ENCODE peak calls at places on chromosomes 2 and 18, in ten cellular contexts. Q, R, S, Z, D, W, E, L, Y and B are unnamed samples. For H3K36me3, the result is how much of the 10 kb centered on the place peaks cover.

GRCh38 chr2:17790539-17790938 is 25.7 kb upstream of the MSGN1 start:
- DNase-seq in Q (no peak), R (no peak), S (no peak), Z (no peak), D (no peak), W (no peak), E (no peak), L (no peak), Y (no peak), B (no peak)

GRCh38 chr2:30710461-30710860 is 96.8 kb downstream of the CAPN13 start:
- DNase-seq in Q (no peak), R (no peak), S (no peak), Z (no peak), D (no peak), W (no peak), E (no peak), L (no peak), Y (no peak), B (no peak)

GRCh38 chr2:211333377-211333776 is 777.0 kb downstream of the CPS1 start:
- DNase-seq in Q (no peak), R (no peak), S (no peak), Z (no peak), D (no peak), W (no peak), E (no peak), L (no peak), Y (no peak), B (no peak)

GRCh38 chr18:62242955-62243354 is 55.9 kb downstream of the RELCH start:
- DNase-seq in Q (no peak), R (no peak), S (no peak), Z (no peak), D (no peak), W (no peak), E (no peak), L (no peak), Y (no peak), B (peak)

GRCh38 chr2:204535356-204535755 is 9.9 kb upstream of the PARD3B start:
- DNase-seq in Q (no peak), R (no peak), S (no peak), Z (no peak), D (no peak), W (no peak), E (no peak), L (no peak), Y (no peak), B (no peak)

GRCh38 chr2:163717474-163717873 is 18.3 kb downstream of the FIGN start:
- DNase-seq in Q (no peak), R (no peak), S (no peak), Z (no peak), D (no peak), W (no peak), E (no peak), L (no peak), Y (no peak), B (peak)

GRCh38 chr2:72914226-72915075 is 2.9 kb upstream of the EMX1 start:
- DNase-seq in Q (no peak), R (no peak), S (no peak), Z (no peak), D (no peak), W (no peak), E (no peak), L (no peak), Y (no peak), B (no peak)

GRCh38 chr18:74498712-74499629 is 2.8 kb downstream of the CNDP2 start:
- DNase-seq in Q (peak), R (peak), S (no peak), Z (no peak), D (peak), W (peak), E (peak), L (peak), Y (no peak), B (peak)

GRCh38 chr2:235595420-235596010 is 101.7 kb downstream of the AGAP1 start:
- DNase-seq in Q (peak), R (peak), S (no peak), Z (peak), D (peak), W (no peak), E (peak), L (peak), Y (no peak), B (peak)

GRCh38 chr2:70116936-70117554 is 29.8 kb downstream of the PCBP1 start:
- DNase-seq in Q (no peak), R (no peak), S (no peak), Z (no peak), D (no peak), W (no peak), E (no peak), L (no peak), Y (no peak), B (no peak)

GRCh38 chr2:98787700-98788099 is 56.8 kb upstream of the MGAT4A start:
- DNase-seq in Q (no peak), R (no peak), S (no peak), Z (no peak), D (no peak), W (no peak), E (no peak), L (no peak), Y (no peak), B (no peak)

GRCh38 chr2:12538300-12538699 is 178.4 kb upstream of the TRIB2 start:
- DNase-seq in Q (no peak), R (no peak), S (no peak), Z (no peak), D (no peak), W (no peak), E (peak), L (peak), Y (no peak), B (no peak)

GRCh38 chr2:164314148-164314547 is 307.1 kb downstream of the GRB14 start:
- DNase-seq in Q (no peak), R (peak), S (no peak), Z (no peak), D (no peak), W (no peak), E (peak), L (peak), Y (no peak), B (peak)

GRCh38 chr2:71526131-71526530 is 72.8 kb downstream of the DYSF start:
- DNase-seq in Q (no peak), R (no peak), S (no peak), Z (no peak), D (no peak), W (no peak), E (no peak), L (no peak), Y (no peak), B (no peak)

GRCh38 chr2:8277921-8278571 is 403.8 kb upstream of the ID2 start:
- DNase-seq in Q (no peak), R (no peak), S (no peak), Z (no peak), D (no peak), W (no peak), E (no peak), L (no peak), Y (no peak), B (no peak)

GRCh38 chr2:140178224-140178623 is 1398.0 kb upstream of the NXPH2 start:
- DNase-seq in Q (no peak), R (no peak), S (no peak), Z (no peak), D (no peak), W (no peak), E (no peak), L (no peak), Y (no peak), B (no peak)

GRCh38 chr2:112150447-112150846 is 12.3 kb downstream of the FBLN7 start:
- DNase-seq in Q (peak), R (no peak), S (no peak), Z (no peak), D (peak), W (no peak), E (peak), L (peak), Y (no peak), B (peak)

GRCh38 chr2:143533846-143534245 is 404.6 kb downstream of the ARHGAP15 start:
- DNase-seq in Q (no peak), R (no peak), S (no peak), Z (no peak), D (no peak), W (no peak), E (no peak), L (no peak), Y (no peak), B (no peak)
- TF ChIP-seq CTCF in Q (no peak), R (no peak), S (no peak), Z (no peak), D (no peak), W (no peak), E (no peak), L (no peak), Y (no peak), B (no peak)

DNA sequence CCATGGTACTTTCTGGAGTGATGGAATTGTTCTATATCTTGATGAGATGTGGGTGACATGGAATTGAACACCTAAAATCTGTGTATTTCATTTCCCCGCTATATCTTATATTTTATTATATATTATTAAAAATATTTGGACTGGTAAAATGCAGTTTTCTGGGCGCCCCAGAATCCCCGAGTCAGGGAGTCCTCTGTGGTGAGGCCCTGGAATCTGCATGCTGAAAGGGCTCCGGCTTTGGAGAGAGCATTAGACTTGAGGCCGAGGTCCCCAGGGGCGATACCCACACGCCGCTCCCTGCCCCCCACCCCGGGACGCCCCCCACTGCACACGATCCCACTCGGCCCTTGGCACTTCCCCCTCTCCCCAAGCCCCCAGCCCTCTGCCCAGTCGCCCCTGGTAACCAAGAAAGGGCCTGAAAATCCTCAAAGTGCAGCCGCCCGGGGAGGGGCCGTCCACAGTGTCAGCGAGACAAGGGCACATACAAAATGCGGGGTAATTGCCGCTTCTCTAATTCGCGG is 126.0 kb downstream of the ZFP36L2 start:
- DNase-seq in Q (no peak), R (no peak), S (no peak), Z (no peak), D (no peak), W (no peak), E (no peak), L (no peak), Y (no peak), B (no peak)
- H3K4me3 ChIP-seq in Q (no peak), R (peak), S (no peak), Z (peak), D (peak), W (peak), E (peak), L (peak), Y (peak), B (peak)

GRCh38 chr2:241350878-241351639 is 5.0 kb upstream of the FARP2 start:
- DNase-seq in Q (no peak), R (no peak), S (no peak), Z (no peak), D (no peak), W (no peak), E (no peak), L (no peak), Y (no peak), B (no peak)
- H3K36me3 ChIP-seq in Q (under half), R (half or more), S (half or more), Z (under half), D (under half), W (half or more), E (under half), L (half or more), Y (half or more), B (under half)

GRCh38 chr2:226799211-226799975 is at the start of gene IRS1:
- DNase-seq in Q (peak), R (peak), S (peak), Z (peak), D (peak), W (peak), E (peak), L (peak), Y (peak), B (peak)

GRCh38 chr2:226799976-226800940 is 638 bp upstream of the IRS1 start:
- DNase-seq in Q (peak), R (no peak), S (peak), Z (peak), D (peak), W (peak), E (peak), L (no peak), Y (peak), B (peak)

GRCh38 chr2:226797289-226797988 is 2.2 kb downstream of the IRS1 start:
- DNase-seq in Q (peak), R (peak), S (peak), Z (peak), D (peak), W (peak), E (no peak), L (no peak), Y (peak), B (no peak)

GRCh38 chr2:226797989-226798421 is 1.6 kb downstream of the IRS1 start:
- DNase-seq in Q (peak), R (no peak), S (peak), Z (no peak), D (peak), W (peak), E (no peak), L (no peak), Y (no peak), B (no peak)

DNA sequence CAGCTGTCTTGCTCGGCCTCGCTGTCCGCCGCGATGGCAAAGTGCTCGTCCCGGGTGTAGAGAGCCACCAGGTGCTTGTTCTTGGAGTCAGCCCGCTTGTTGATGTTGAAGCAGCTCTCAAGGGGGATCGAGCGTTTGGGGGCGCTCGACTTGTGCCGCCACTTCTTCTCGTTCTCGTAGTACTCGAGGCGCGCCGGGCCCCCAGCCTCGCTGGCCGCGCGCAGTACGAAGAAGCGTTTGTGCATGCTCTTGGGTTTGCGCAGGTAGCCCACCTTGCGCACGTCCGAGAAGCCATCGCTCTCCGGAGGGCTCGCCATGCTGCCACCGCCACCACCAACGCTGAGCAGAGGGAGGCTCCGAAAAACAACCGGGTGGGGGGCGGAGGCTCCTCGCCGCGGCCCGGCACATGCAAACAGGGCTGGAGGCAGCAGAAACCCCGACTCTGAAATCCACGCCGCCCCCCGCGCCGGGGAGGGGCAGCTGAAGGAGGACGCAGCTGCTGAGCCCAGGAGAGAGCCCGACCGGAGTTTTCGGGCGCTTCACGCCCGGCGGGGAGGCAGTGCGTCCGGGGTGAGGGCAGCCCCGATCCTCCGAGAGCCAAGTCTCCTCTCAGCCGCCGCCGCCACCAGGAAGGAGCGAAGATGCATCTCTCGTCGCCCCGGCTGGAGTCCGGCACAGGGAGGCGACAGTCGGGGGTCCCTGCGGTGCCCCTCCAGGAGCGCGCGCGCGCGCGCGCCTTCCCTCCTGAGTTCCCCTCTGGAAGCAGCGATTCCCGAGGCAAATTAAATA is 1.0 kb downstream of the IRS1 start:
- DNase-seq in Q (peak), R (peak), S (peak), Z (peak), D (peak), W (peak), E (peak), L (peak), Y (peak), B (no peak)
- TF ChIP-seq CTCF in Q (peak), R (no peak), S (peak), Z (no peak), D (no peak), W (no peak), E (peak), L (no peak), Y (no peak), B (peak)

GRCh38 chr18:72542993-72543361 is 1.2 kb downstream of the CBLN2 start:
- DNase-seq in Q (no peak), R (no peak), S (no peak), Z (no peak), D (no peak), W (no peak), E (no peak), L (no peak), Y (peak), B (no peak)
- H3K4me3 ChIP-seq in Q (no peak), R (no peak), S (no peak), Z (no peak), D (no peak), W (peak), E (no peak), L (no peak), Y (no peak), B (no peak)

GRCh38 chr18:58291131-58291530 is 247.1 kb downstream of the NEDD4L start:
- DNase-seq in Q (no peak), R (no peak), S (no peak), Z (no peak), D (no peak), W (no peak), E (peak), L (no peak), Y (no peak), B (no peak)

GRCh38 chr18:58287626-58288289 is 243.7 kb downstream of the NEDD4L start:
- DNase-seq in Q (no peak), R (peak), S (no peak), Z (no peak), D (peak), W (no peak), E (peak), L (no peak), Y (no peak), B (no peak)

GRCh38 chr18:58288922-58289797 is 245.1 kb downstream of the NEDD4L start:
- DNase-seq in Q (no peak), R (peak), S (no peak), Z (no peak), D (no peak), W (no peak), E (peak), L (peak), Y (no peak), B (peak)

GRCh38 chr18:58292675-58293074 is 248.6 kb downstream of the NEDD4L start:
- DNase-seq in Q (no peak), R (no peak), S (no peak), Z (no peak), D (no peak), W (no peak), E (no peak), L (no peak), Y (no peak), B (no peak)

GRCh38 chr18:58290059-58290747 is 246.2 kb downstream of the NEDD4L start:
- DNase-seq in Q (no peak), R (no peak), S (no peak), Z (no peak), D (no peak), W (no peak), E (peak), L (peak), Y (no peak), B (peak)
- H3K36me3 ChIP-seq in Q (under half), R (under half), S (under half), Z (under half), D (under half), W (under half), E (under half), L (under half), Y (under half), B (under half)

GRCh38 chr2:172792711-172793110 is 57.1 kb downstream of the RAPGEF4 start:
- DNase-seq in Q (no peak), R (no peak), S (no peak), Z (no peak), D (no peak), W (no peak), E (peak), L (peak), Y (no peak), B (no peak)
- TF ChIP-seq CTCF in Q (no peak), R (no peak), S (no peak), Z (no peak), D (no peak), W (no peak), E (no peak), L (no peak), Y (no peak), B (no peak)

DNA sequence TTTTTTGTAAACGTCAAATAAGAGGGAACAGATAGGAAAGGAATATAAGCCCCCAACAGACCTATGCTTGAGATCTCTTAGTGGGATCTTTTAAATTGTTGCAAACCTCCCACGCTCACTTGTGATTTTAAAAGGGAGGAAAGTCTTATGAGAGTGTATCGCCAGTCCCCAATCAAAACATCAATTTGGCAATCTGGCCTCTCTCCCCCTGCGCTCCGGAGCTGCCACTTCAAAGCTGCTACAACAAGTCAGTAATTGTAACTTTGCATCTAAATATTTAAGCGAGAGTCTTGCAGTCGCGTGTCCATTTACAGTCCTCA is 8.5 kb downstream of the PAX3 start:
- DNase-seq in Q (no peak), R (no peak), S (no peak), Z (no peak), D (no peak), W (no peak), E (no peak), L (no peak), Y (no peak), B (no peak)
- H3K4me3 ChIP-seq in Q (no peak), R (no peak), S (no peak), Z (no peak), D (no peak), W (no peak), E (no peak), L (peak), Y (no peak), B (no peak)

GRCh38 chr2:230765611-230766300 is 53.1 kb downstream of the CAB39 start:
- DNase-seq in Q (no peak), R (no peak), S (no peak), Z (no peak), D (no peak), W (no peak), E (peak), L (peak), Y (no peak), B (no peak)
- H3K36me3 ChIP-seq in Q (under half), R (under half), S (half or more), Z (under half), D (under half), W (half or more), E (under half), L (under half), Y (under half), B (under half)

GRCh38 chr18:42401131-42401673 is 446.2 kb downstream of the PIK3C3 start:
- DNase-seq in Q (no peak), R (no peak), S (no peak), Z (no peak), D (no peak), W (no peak), E (no peak), L (no peak), Y (no peak), B (no peak)
- TF ChIP-seq CTCF in Q (no peak), R (no peak), S (no peak), Z (no peak), D (no peak), W (no peak), E (no peak), L (no peak), Y (no peak), B (no peak)